ENCODE peak calls at places on chromosomes 1 and 21, in eight cellular contexts. One of them, this sample, is unnamed.

GRCh38 chr1:110756506-110756905 is 81.8 kb upstream of the KCNA3 start:
- DNase-seq in astrocyte: no peak
- DNase-seq in A673: peak; percentile 25
- DNase-seq in Peyer's patch: no peak
- DNase-seq in heart right ventricle: peak; percentile 55
- DNase-seq in upper lobe of right lung: no peak
- DNase-seq in SJCRH30: peak; percentile 17
- DNase-seq in left ventricle myocardium inferior: peak; percentile 62
- DNase-seq in this sample: no peak

GRCh38 chr1:241640867-241641542 is 836 bp upstream of the CHML start:
- DNase-seq in upper lobe of right lung: no peak
- DNase-seq in heart right ventricle: no peak
- DNase-seq in A673: no peak
- DNase-seq in Peyer's patch: peak; percentile 62
- DNase-seq in astrocyte: no peak
- DNase-seq in SJCRH30: no peak
- DNase-seq in left ventricle myocardium inferior: no peak
- DNase-seq in this sample: no peak

GRCh38 chr1:49364676-49365075 is 588.0 kb upstream of the BEND5 start:
- DNase-seq in SJCRH30: peak; percentile 66
- DNase-seq in astrocyte: peak; percentile 51
- DNase-seq in left ventricle myocardium inferior: no peak
- DNase-seq in Peyer's patch: no peak
- DNase-seq in A673: peak; percentile 38
- DNase-seq in upper lobe of right lung: no peak
- DNase-seq in heart right ventricle: no peak
- DNase-seq in this sample: no peak

GRCh38 chr21:45320261-45320990 is 32.7 kb upstream of the POFUT2 start:
- DNase-seq in SJCRH30: peak; percentile 81
- DNase-seq in astrocyte: no peak
- DNase-seq in heart right ventricle: no peak
- DNase-seq in A673: no peak
- DNase-seq in upper lobe of right lung: peak; percentile 64
- DNase-seq in left ventricle myocardium inferior: peak; percentile 49
- DNase-seq in Peyer's patch: peak; percentile 39
- DNase-seq in this sample: no peak

GRCh38 chr1:228036701-228037231 is 30.0 kb downstream of the WNT3A start:
- DNase-seq in left ventricle myocardium inferior: no peak
- DNase-seq in A673: no peak
- DNase-seq in astrocyte: no peak
- DNase-seq in SJCRH30: no peak
- DNase-seq in Peyer's patch: peak; percentile 27
- DNase-seq in heart right ventricle: no peak
- DNase-seq in upper lobe of right lung: peak; percentile 66
- DNase-seq in this sample: no peak

GRCh38 chr1:31335007-31335406 is 37.9 kb downstream of the FABP3 start:
- DNase-seq in heart right ventricle: no peak
- DNase-seq in left ventricle myocardium inferior: no peak
- DNase-seq in SJCRH30: peak; percentile 58
- DNase-seq in upper lobe of right lung: no peak
- DNase-seq in astrocyte: peak; percentile 8
- DNase-seq in Peyer's patch: no peak
- DNase-seq in A673: peak; percentile 50
- DNase-seq in this sample: no peak

GRCh38 chr1:235358899-235359298 is 8.3 kb upstream of the TBCE start:
- DNase-seq in astrocyte: no peak
- DNase-seq in left ventricle myocardium inferior: no peak
- DNase-seq in Peyer's patch: no peak
- DNase-seq in heart right ventricle: no peak
- DNase-seq in SJCRH30: no peak
- DNase-seq in upper lobe of right lung: no peak
- DNase-seq in A673: no peak
- DNase-seq in this sample: no peak

GRCh38 chr21:35059742-35060141 is 10.6 kb upstream of the RUNX1 start:
- DNase-seq in upper lobe of right lung: no peak
- DNase-seq in left ventricle myocardium inferior: no peak
- DNase-seq in SJCRH30: peak; percentile 37
- DNase-seq in astrocyte: peak; percentile 72
- DNase-seq in heart right ventricle: no peak
- DNase-seq in A673: no peak
- DNase-seq in Peyer's patch: no peak
- DNase-seq in this sample: no peak

GRCh38 chr1:151909167-151910149 is at the start of gene THEM4:
- DNase-seq in upper lobe of right lung: peak; percentile 100
- DNase-seq in SJCRH30: peak; percentile 95
- DNase-seq in left ventricle myocardium inferior: peak; percentile 98
- DNase-seq in astrocyte: peak; percentile 90
- DNase-seq in A673: peak; percentile 83
- DNase-seq in Peyer's patch: peak; percentile 99
- DNase-seq in heart right ventricle: peak; percentile 97
- DNase-seq in this sample: peak; percentile 90

GRCh38 chr1:177278626-177279390 is 108.0 kb downstream of the BRINP2 start:
- DNase-seq in left ventricle myocardium inferior: no peak
- DNase-seq in astrocyte: peak; percentile 65
- DNase-seq in heart right ventricle: no peak
- DNase-seq in A673: no peak
- DNase-seq in SJCRH30: peak; percentile 39
- DNase-seq in Peyer's patch: no peak
- DNase-seq in upper lobe of right lung: peak; percentile 57
- DNase-seq in this sample: no peak

GRCh38 chr1:58881471-58881994 is 97.7 kb upstream of the JUN start:
- DNase-seq in Peyer's patch: peak; percentile 91
- DNase-seq in astrocyte: peak; percentile 52
- DNase-seq in A673: no peak
- DNase-seq in heart right ventricle: no peak
- DNase-seq in left ventricle myocardium inferior: no peak
- DNase-seq in upper lobe of right lung: no peak
- DNase-seq in SJCRH30: no peak
- DNase-seq in this sample: no peak

GRCh38 chr1:116808476-116809180 is 54.4 kb downstream of the CD2 start:
- DNase-seq in left ventricle myocardium inferior: no peak
- DNase-seq in A673: no peak
- DNase-seq in heart right ventricle: no peak
- DNase-seq in upper lobe of right lung: no peak
- DNase-seq in Peyer's patch: no peak
- DNase-seq in astrocyte: no peak
- DNase-seq in SJCRH30: no peak
- DNase-seq in this sample: no peak

GRCh38 chr1:23216771-23217420 is 406 bp downstream of the HTR1D start:
- DNase-seq in astrocyte: no peak
- DNase-seq in A673: peak; percentile 38
- DNase-seq in SJCRH30: peak; percentile 24
- DNase-seq in upper lobe of right lung: no peak
- DNase-seq in Peyer's patch: peak; percentile 65
- DNase-seq in left ventricle myocardium inferior: no peak
- DNase-seq in heart right ventricle: no peak
- DNase-seq in this sample: peak; percentile 19

GRCh38 chr1:98461873-98462385 is 199.6 kb upstream of the SNX7 start:
- DNase-seq in heart right ventricle: no peak
- DNase-seq in astrocyte: no peak
- DNase-seq in A673: no peak
- DNase-seq in left ventricle myocardium inferior: no peak
- DNase-seq in SJCRH30: no peak
- DNase-seq in upper lobe of right lung: no peak
- DNase-seq in Peyer's patch: no peak
- DNase-seq in this sample: no peak

GRCh38 chr1:111804736-111805135 is 49.0 kb downstream of the DDX20 start:
- DNase-seq in SJCRH30: no peak
- DNase-seq in astrocyte: no peak
- DNase-seq in upper lobe of right lung: no peak
- DNase-seq in left ventricle myocardium inferior: no peak
- DNase-seq in A673: no peak
- DNase-seq in heart right ventricle: no peak
- DNase-seq in Peyer's patch: no peak
- DNase-seq in this sample: no peak

GRCh38 chr1:215679231-215679630 is 112.1 kb downstream of the KCTD3 start:
- DNase-seq in Peyer's patch: no peak
- DNase-seq in upper lobe of right lung: no peak
- DNase-seq in left ventricle myocardium inferior: no peak
- DNase-seq in A673: no peak
- DNase-seq in astrocyte: no peak
- DNase-seq in SJCRH30: no peak
- DNase-seq in heart right ventricle: no peak
- DNase-seq in this sample: no peak

DNA sequence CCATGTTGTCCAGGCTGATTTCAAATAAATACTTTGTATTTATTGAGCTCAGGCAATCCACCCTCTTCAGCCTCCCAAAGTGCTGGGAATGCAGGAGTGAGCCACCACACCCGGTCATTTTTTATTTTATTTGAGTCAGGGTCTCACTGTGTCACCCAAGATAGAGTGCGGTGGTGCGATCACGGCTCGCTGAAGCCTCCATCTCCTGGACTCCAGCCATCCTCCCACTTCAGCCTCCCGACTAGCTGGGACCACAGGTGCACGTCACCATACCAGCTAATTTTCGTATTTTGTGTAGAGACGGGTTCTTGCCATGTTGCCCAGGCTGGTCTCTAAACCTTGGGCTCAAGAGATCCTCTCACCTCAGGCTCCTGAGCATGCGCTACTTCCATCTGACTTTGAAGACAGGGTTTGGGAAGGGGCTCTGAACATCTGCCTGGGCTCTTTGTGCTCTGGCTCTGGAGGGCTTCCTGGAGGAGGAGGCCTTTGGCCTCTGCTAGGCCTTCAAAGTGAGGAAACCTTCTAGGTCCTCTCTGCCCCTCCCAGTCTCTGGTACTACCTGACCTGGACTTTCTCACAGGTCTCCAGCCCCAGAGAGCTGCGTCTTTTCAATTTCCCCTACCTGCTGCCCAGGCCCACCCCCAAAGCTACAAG is 5.8 kb downstream of the HSPB7 start:
- DNase-seq in Peyer's patch: no peak
- DNase-seq in upper lobe of right lung: no peak
- DNase-seq in A673: no peak
- DNase-seq in astrocyte: no peak
- DNase-seq in heart right ventricle: no peak
- DNase-seq in SJCRH30: no peak
- DNase-seq in left ventricle myocardium inferior: no peak
- DNase-seq in this sample: no peak
- H3K4me3 ChIP-seq in Peyer's patch: no peak overlapping the region
- H3K4me3 ChIP-seq in upper lobe of right lung: no peak overlapping the region
- H3K4me3 ChIP-seq in A673: no peak overlapping the region
- H3K4me3 ChIP-seq in astrocyte: no peak overlapping the region
- H3K4me3 ChIP-seq in heart right ventricle: no peak overlapping the region
- H3K4me3 ChIP-seq in SJCRH30: no peak overlapping the region
- H3K4me3 ChIP-seq in left ventricle myocardium inferior: peak overlapping the region; percentile 74
- H3K4me3 ChIP-seq in this sample: peak overlapping the region; percentile 29

GRCh38 chr1:7518411-7518810 is 252.7 kb upstream of the VAMP3 start:
- DNase-seq in SJCRH30: no peak
- DNase-seq in left ventricle myocardium inferior: no peak
- DNase-seq in A673: no peak
- DNase-seq in heart right ventricle: no peak
- DNase-seq in upper lobe of right lung: no peak
- DNase-seq in astrocyte: no peak
- DNase-seq in Peyer's patch: no peak
- DNase-seq in this sample: no peak

GRCh38 chr1:7520496-7520895 is 250.6 kb upstream of the VAMP3 start:
- DNase-seq in upper lobe of right lung: no peak
- DNase-seq in Peyer's patch: no peak
- DNase-seq in astrocyte: no peak
- DNase-seq in heart right ventricle: no peak
- DNase-seq in A673: no peak
- DNase-seq in SJCRH30: no peak
- DNase-seq in left ventricle myocardium inferior: no peak
- DNase-seq in this sample: no peak

GRCh38 chr1:7521803-7522202 is 249.3 kb upstream of the VAMP3 start:
- DNase-seq in SJCRH30: no peak
- DNase-seq in A673: no peak
- DNase-seq in upper lobe of right lung: peak; percentile 22
- DNase-seq in Peyer's patch: peak; percentile 8
- DNase-seq in heart right ventricle: peak; percentile 53
- DNase-seq in astrocyte: peak; percentile 37
- DNase-seq in left ventricle myocardium inferior: no peak
- DNase-seq in this sample: no peak

GRCh38 chr1:7519181-7519860 is 251.8 kb upstream of the VAMP3 start:
- DNase-seq in Peyer's patch: no peak
- DNase-seq in SJCRH30: no peak
- DNase-seq in left ventricle myocardium inferior: no peak
- DNase-seq in heart right ventricle: no peak
- DNase-seq in astrocyte: no peak
- DNase-seq in upper lobe of right lung: no peak
- DNase-seq in A673: no peak
- DNase-seq in this sample: no peak

GRCh38 chr1:7519861-7520408 is 251.2 kb upstream of the VAMP3 start:
- DNase-seq in Peyer's patch: no peak
- DNase-seq in left ventricle myocardium inferior: no peak
- DNase-seq in astrocyte: no peak
- DNase-seq in A673: no peak
- DNase-seq in SJCRH30: no peak
- DNase-seq in heart right ventricle: no peak
- DNase-seq in upper lobe of right lung: no peak
- DNase-seq in this sample: no peak
- H3K4me1 ChIP-seq in Peyer's patch: no peaks in the 10 kb centered on the region
- H3K4me1 ChIP-seq in left ventricle myocardium inferior: peaks cover 36% of the 10 kb centered on the region
- H3K4me1 ChIP-seq in astrocyte: no peaks in the 10 kb centered on the region
- H3K4me1 ChIP-seq in A673: no peaks in the 10 kb centered on the region
- H3K4me1 ChIP-seq in SJCRH30: no peaks in the 10 kb centered on the region
- H3K4me1 ChIP-seq in heart right ventricle: peaks cover 23% of the 10 kb centered on the region
- H3K4me1 ChIP-seq in upper lobe of right lung: no peaks in the 10 kb centered on the region
- H3K4me1 ChIP-seq in this sample: no peaks in the 10 kb centered on the region

GRCh38 chr1:43536864-43537358 is 6.2 kb downstream of the PTPRF start:
- DNase-seq in heart right ventricle: no peak
- DNase-seq in upper lobe of right lung: no peak
- DNase-seq in A673: no peak
- DNase-seq in SJCRH30: no peak
- DNase-seq in astrocyte: no peak
- DNase-seq in left ventricle myocardium inferior: no peak
- DNase-seq in Peyer's patch: peak; percentile 53
- DNase-seq in this sample: no peak
- H3K4me3 ChIP-seq in heart right ventricle: no peak overlapping the region
- H3K4me3 ChIP-seq in upper lobe of right lung: no peak overlapping the region
- H3K4me3 ChIP-seq in A673: no peak overlapping the region
- H3K4me3 ChIP-seq in SJCRH30: no peak overlapping the region
- H3K4me3 ChIP-seq in astrocyte: no peak overlapping the region
- H3K4me3 ChIP-seq in left ventricle myocardium inferior: no peak overlapping the region
- H3K4me3 ChIP-seq in Peyer's patch: no peak overlapping the region
- H3K4me3 ChIP-seq in this sample: no peak overlapping the region

GRCh38 chr21:41931041-41931451 is 22.8 kb downstream of the C2CD2 start:
- DNase-seq in SJCRH30: no peak
- DNase-seq in Peyer's patch: no peak
- DNase-seq in astrocyte: no peak
- DNase-seq in A673: no peak
- DNase-seq in upper lobe of right lung: no peak
- DNase-seq in heart right ventricle: no peak
- DNase-seq in left ventricle myocardium inferior: no peak
- DNase-seq in this sample: no peak

GRCh38 chr21:41932576-41933258 is 21.1 kb downstream of the C2CD2 start:
- DNase-seq in SJCRH30: no peak
- DNase-seq in left ventricle myocardium inferior: peak; percentile 51
- DNase-seq in upper lobe of right lung: no peak
- DNase-seq in Peyer's patch: no peak
- DNase-seq in heart right ventricle: no peak
- DNase-seq in astrocyte: peak; percentile 86
- DNase-seq in A673: no peak
- DNase-seq in this sample: no peak

GRCh38 chr21:41933259-41934079 is 20.3 kb downstream of the C2CD2 start:
- DNase-seq in SJCRH30: no peak
- DNase-seq in astrocyte: no peak
- DNase-seq in upper lobe of right lung: no peak
- DNase-seq in heart right ventricle: no peak
- DNase-seq in A673: no peak
- DNase-seq in left ventricle myocardium inferior: no peak
- DNase-seq in Peyer's patch: no peak
- DNase-seq in this sample: no peak

GRCh38 chr21:41929248-41929647 is 24.6 kb downstream of the C2CD2 start:
- DNase-seq in heart right ventricle: no peak
- DNase-seq in A673: no peak
- DNase-seq in astrocyte: no peak
- DNase-seq in Peyer's patch: no peak
- DNase-seq in left ventricle myocardium inferior: no peak
- DNase-seq in SJCRH30: no peak
- DNase-seq in upper lobe of right lung: no peak
- DNase-seq in this sample: no peak

GRCh38 chr21:41932191-41932575 is 21.6 kb downstream of the C2CD2 start:
- DNase-seq in upper lobe of right lung: no peak
- DNase-seq in left ventricle myocardium inferior: no peak
- DNase-seq in Peyer's patch: no peak
- DNase-seq in heart right ventricle: no peak
- DNase-seq in A673: no peak
- DNase-seq in SJCRH30: no peak
- DNase-seq in astrocyte: peak; percentile 83
- DNase-seq in this sample: no peak
- H3K4me1 ChIP-seq in upper lobe of right lung: peaks cover 47% of the 10 kb centered on the region
- H3K4me1 ChIP-seq in left ventricle myocardium inferior: peaks cover 49% of the 10 kb centered on the region
- H3K4me1 ChIP-seq in Peyer's patch: peaks cover 3% of the 10 kb centered on the region
- H3K4me1 ChIP-seq in heart right ventricle: peaks cover 50% of the 10 kb centered on the region
- H3K4me1 ChIP-seq in A673: no peaks in the 10 kb centered on the region
- H3K4me1 ChIP-seq in SJCRH30: no peaks in the 10 kb centered on the region
- H3K4me1 ChIP-seq in astrocyte: peaks cover 24% of the 10 kb centered on the region
- H3K4me1 ChIP-seq in this sample: peaks cover 6% of the 10 kb centered on the region